ENCODE peak calls at places on chromosomes 3 and 15, in seven cellular contexts. G is dorsolateral prefrontal cortex, Z is left cardiac atrium, I is activated T-cell treated with anti-CD3 and anti-CD28 coated beads for 1 hour, P is myocyte, W is NCI-H2081, M is NCI-H774. S is an unnamed sample.

GRCh38 chr15:46232471-46232870 is 597.6 kb downstream of the SQOR start:
- DNase-seq in G (no peak), Z (no peak), I (no peak), P (no peak), W (no peak), M (no peak), S (no peak)

GRCh38 chr3:115236496-115236895 is 89.4 kb upstream of the ZBTB20 start:
- DNase-seq in G (no peak), Z (no peak), I (no peak), P (no peak), W (no peak), M (no peak), S (no peak)

GRCh38 chr3:43024183-43024865 is 45.2 kb downstream of the GASK1A start:
- DNase-seq in G (no peak), Z (no peak), I (peak; percentile 33), P (no peak), W (no peak), M (no peak), S (no peak)

GRCh38 chr15:74790080-74790916 is 8.4 kb downstream of the CSK start:
- DNase-seq in G (peak; percentile 78), Z (peak; percentile 87), I (no peak), P (peak; percentile 89), W (no peak), M (no peak), S (no peak)

GRCh38 chr15:41961014-41961518 is 11.3 kb downstream of the EHD4 start:
- DNase-seq in G (no peak), Z (no peak), I (no peak), P (no peak), W (no peak), M (no peak), S (no peak)

GRCh38 chr3:108728105-108728504 is 29.1 kb downstream of the RETNLB start:
- DNase-seq in G (no peak), Z (no peak), I (no peak), P (no peak), W (no peak), M (no peak), S (no peak)

GRCh38 chr3:14847613-14848541 is 29.1 kb downstream of the FGD5 start:
- DNase-seq in G (no peak), Z (peak; percentile 81), I (no peak), P (no peak), W (no peak), M (no peak), S (no peak)

GRCh38 chr15:63093486-63094205 is 28.0 kb upstream of the LACTB start:
- DNase-seq in G (peak; percentile 85), Z (peak; percentile 78), I (peak; percentile 62), P (peak; percentile 82), W (peak; percentile 67), M (peak; percentile 66), S (peak; percentile 55)

GRCh38 chr3:27279153-27279552 is 90.0 kb downstream of the NEK10 start:
- DNase-seq in G (peak; percentile 55), Z (no peak), I (no peak), P (peak; percentile 38), W (no peak), M (no peak), S (no peak)